ENCODE peak calls at places on chromosomes 7 and 10, in five cellular contexts. S is kidney epithelial cell; O is NCI-H2227 treated with DMSO at 0.1 percent for 48 hours; V is AG04450; R is activated gamma-delta T cell treated with anti-CD3 and anti-CD28 coated beads, Interleukin-2, amount 50 U/mL, for 16 hours. L is an unnamed sample.

GRCh38 chr7:50379082-50379481 is 71.1 kb downstream of the FIGNL1 start:
- DNase-seq in S (no peak), O (peak), R (no peak), V (no peak), L (no peak)

GRCh38 chr7:81638216-81638615 is 131.6 kb downstream of the HGF start:
- DNase-seq in S (no peak), O (no peak), V (no peak), R (no peak), L (no peak)

GRCh38 chr10:218753-219152 is 83.5 kb downstream of the ZMYND11 start:
- DNase-seq in O (no peak), R (no peak), V (no peak), S (no peak), L (no peak)

GRCh38 chr7:2106920-2107319 is 125.8 kb downstream of the MAD1L1 start:
- DNase-seq in R (no peak), O (no peak), S (no peak), V (no peak), L (no peak)

GRCh38 chr7:80014507-80014906 is 120.1 kb upstream of the GNAI1 start:
- DNase-seq in O (no peak), S (peak), V (no peak), R (no peak), L (no peak)

GRCh38 chr10:14022052-14022451 is 308.7 kb downstream of the FRMD4A start:
- DNase-seq in V (no peak), R (no peak), S (no peak), O (no peak), L (no peak)

GRCh38 chr7:98555403-98555802 is 61.7 kb upstream of the NPTX2 start:
- DNase-seq in S (no peak), V (no peak), R (no peak), O (no peak), L (no peak)

GRCh38 chr7:142626420-142627035 is 122.7 kb upstream of the PRSS1 start:
- DNase-seq in S (no peak), R (peak), V (no peak), O (no peak), L (peak)

GRCh38 chr10:6240254-6240653 is 37.5 kb downstream of the PFKFB3 start:
- DNase-seq in S (no peak), R (no peak), V (no peak), O (no peak), L (no peak)

GRCh38 chr7:157658851-157659412 is 322.1 kb downstream of the DNAJB6 start:
- DNase-seq in R (no peak), O (no peak), S (no peak), V (no peak), L (no peak)

GRCh38 chr10:17144757-17145156 is 15.1 kb upstream of the CUBN start:
- DNase-seq in O (no peak), S (no peak), V (no peak), R (peak), L (peak)

L was measured in activated T-helper 9 cell treated with anti-CD3 and anti-CD28 coated beads, Interleukin-2, amount 50 U/mL, for 16 hours.